ENCODE peak calls at places on chromosomes 11 and 22, in six cellular contexts. P, S, J, K, R and E are unnamed samples.
A peak's percentile ranks its signal among the peaks of the same experiment; 100 is the strongest.

GRCh38 chr11:94297967-94298576 is 6.3 kb upstream of the IZUMO1R start:
- DNase-seq in P (no peak), K (no peak), J (no peak), R (no peak), S (no peak), E (peak; percentile 10)

GRCh38 chr22:35328472-35328885 is 28.8 kb downstream of the TOM1 start:
- DNase-seq in J (no peak), P (peak; percentile 90), R (no peak), K (no peak), S (no peak), E (no peak)

GRCh38 chr22:50544078-50544745 is 1.5 kb upstream of the KLHDC7B start:
- DNase-seq in K (peak; percentile 51), P (peak; percentile 92), S (no peak), R (peak; percentile 78), J (peak; percentile 92), E (peak; percentile 91)

GRCh38 chr11:10514210-10514609 is 26.8 kb downstream of the RNF141 start:
- DNase-seq in S (no peak), R (no peak), K (peak; percentile 48), P (no peak), J (no peak), E (peak; percentile 52)

GRCh38 chr11:3035333-3035732 is 21.9 kb downstream of the CARS1 start:
- DNase-seq in R (no peak), J (no peak), K (no peak), P (peak; percentile 5), S (no peak), E (no peak)

GRCh38 chr11:38274031-38274430 is 1676.0 kb upstream of the RAG2 start:
- DNase-seq in R (no peak), K (peak; percentile 13), P (no peak), S (no peak), J (no peak), E (no peak)

GRCh38 chr11:123249354-123249753 is 54.3 kb upstream of the CLMP start:
- DNase-seq in J (no peak), R (no peak), S (no peak), K (no peak), P (no peak), E (no peak)

GRCh38 chr22:29706493-29706892 is 13.3 kb upstream of the CABP7 start:
- DNase-seq in R (no peak), S (no peak), K (no peak), P (no peak), J (no peak), E (no peak)

GRCh38 chr11:99069831-99070444 is 49.2 kb downstream of the CNTN5 start:
- DNase-seq in J (peak; percentile 82), R (no peak), K (peak; percentile 8), S (no peak), P (peak; percentile 32), E (peak; percentile 62)

GRCh38 chr11:46948378-46949131 is 12.0 kb downstream of the CSTPP1 start:
- DNase-seq in K (peak; percentile 86), P (no peak), R (no peak), J (peak; percentile 61), S (no peak), E (peak; percentile 82)

GRCh38 chr11:28820296-28820989 is 712.3 kb downstream of the METTL15 start:
- DNase-seq in J (no peak), R (no peak), P (no peak), K (peak; percentile 40), S (no peak), E (peak; percentile 22)